ENCODE peak calls at places on chromosomes 1 and 21, in ten cellular contexts. M is fibroblast of the aortic adventitia, J is lower lobe of right lung, I is NCI-H1436, A is ELR, Y is germinal center, R is endodermal cell, U is GDM1, B is A549, E is neural progenitor cell. W is an unnamed sample.

GRCh38 chr1:77413541-77414335 is 131.9 kb downstream of the AK5 start:
- DNase-seq in M (no peak), J (no peak), I (no peak), A (no peak), Y (no peak), R (no peak), U (peak), B (no peak), E (no peak), W (no peak)

GRCh38 chr21:44391345-44392091 is 38.1 kb downstream of the TRPM2 start:
- DNase-seq in M (no peak), J (peak), I (no peak), A (no peak), Y (no peak), R (no peak), U (no peak), B (no peak), E (no peak), W (no peak)

GRCh38 chr1:224273651-224274050 is 56.3 kb downstream of the NVL start:
- DNase-seq in M (peak), J (no peak), I (no peak), A (peak), Y (no peak), R (no peak), U (no peak), B (peak), E (no peak), W (no peak)

GRCh38 chr1:116514708-116515525 is 55.9 kb downstream of the CD58 start:
- DNase-seq in M (no peak), J (peak), I (no peak), A (peak), Y (peak), R (no peak), U (peak), B (no peak), E (no peak), W (no peak)

GRCh38 chr1:215282557-215282956 is 200.0 kb downstream of the KCNK2 start:
- DNase-seq in M (peak), J (no peak), I (no peak), A (peak), Y (no peak), R (no peak), U (no peak), B (no peak), E (no peak), W (no peak)

GRCh38 chr1:99755664-99756063 is 10.8 kb downstream of the FRRS1 start:
- DNase-seq in M (no peak), J (no peak), I (no peak), A (no peak), Y (no peak), R (no peak), U (no peak), B (no peak), E (no peak), W (no peak)

GRCh38 chr1:2972011-2972878 is 49.0 kb upstream of the ACTRT2 start:
- DNase-seq in M (no peak), J (no peak), I (no peak), A (no peak), Y (no peak), R (peak), U (no peak), B (no peak), E (no peak), W (no peak)

GRCh38 chr1:217373761-217374701 is 256.9 kb downstream of the GPATCH2 start:
- DNase-seq in M (no peak), J (no peak), I (no peak), A (no peak), Y (no peak), R (peak), U (no peak), B (no peak), E (no peak), W (peak)

GRCh38 chr21:25343774-25344545 is 263.3 kb downstream of the MRPL39 start:
- DNase-seq in M (peak), J (no peak), I (no peak), A (no peak), Y (no peak), R (no peak), U (no peak), B (no peak), E (no peak), W (peak)

GRCh38 chr21:33660406-33660805 is 18.1 kb downstream of the ITSN1 start:
- DNase-seq in M (peak), J (no peak), I (no peak), A (no peak), Y (no peak), R (no peak), U (no peak), B (no peak), E (no peak), W (no peak)

GRCh38 chr1:181347495-181348390 is 135.6 kb upstream of the CACNA1E start:
- DNase-seq in M (no peak), J (no peak), I (no peak), A (no peak), Y (no peak), R (peak), U (no peak), B (no peak), E (no peak), W (no peak)

W was measured in GM23338.